ENCODE peak calls at places on chromosome 6, in five cellular contexts. N is upper lobe of right lung, R is fibroblast of mammary gland, A is endodermal cell, J is neural progenitor cell. S is an unnamed sample.

GRCh38 chr6:90086517-90086916 is 192.2 kb downstream of the GJA10 start:
- DNase-seq in N (no peak), R (peak), A (peak), J (no peak), S (no peak)

GRCh38 chr6:111809264-111809663 is 64.0 kb downstream of the FYN start:
- DNase-seq in N (no peak), R (peak), A (no peak), J (no peak), S (no peak)

GRCh38 chr6:3294921-3295871 is 36.4 kb downstream of the PSMG4 start:
- DNase-seq in N (peak), R (no peak), A (peak), J (peak), S (no peak)

GRCh38 chr6:141359953-141360352 is 772.8 kb upstream of the GJE1 start:
- DNase-seq in N (no peak), R (peak), A (no peak), J (peak), S (peak)

GRCh38 chr6:68740828-68741500 is 105.9 kb downstream of the ADGRB3 start:
- DNase-seq in N (no peak), R (no peak), A (no peak), J (no peak), S (no peak)

GRCh38 chr6:40983752-40984151 is 55.3 kb downstream of the UNC5CL start:
- DNase-seq in N (no peak), R (no peak), A (no peak), J (no peak), S (no peak)

GRCh38 chr6:137767931-137768690 is 98.9 kb upstream of the TNFAIP3 start:
- DNase-seq in N (no peak), R (peak), A (no peak), J (no peak), S (peak)

GRCh38 chr6:84065718-84066290 is 32.2 kb downstream of the MRAP2 start:
- DNase-seq in N (no peak), R (peak), A (no peak), J (no peak), S (peak)

GRCh38 chr6:168304752-168305015 is 14.9 kb downstream of the DACT2 start:
- DNase-seq in N (no peak), R (no peak), A (no peak), J (no peak), S (no peak)

GRCh38 chr6:135192256-135193174 is 11.4 kb downstream of the MYB start:
- DNase-seq in N (no peak), R (no peak), A (no peak), J (no peak), S (no peak)

GRCh38 chr6:4518506-4518905 is 257.7 kb upstream of the CDYL start:
- DNase-seq in N (no peak), R (peak), A (no peak), J (no peak), S (peak)

GRCh38 chr6:106496791-106497190 is 132.5 kb downstream of the RTN4IP1 start:
- DNase-seq in N (peak), R (no peak), A (no peak), J (no peak), S (no peak)

GRCh38 chr6:163923658-163924411 is 509.3 kb downstream of the QKI start:
- DNase-seq in N (no peak), R (no peak), A (no peak), J (no peak), S (no peak)

GRCh38 chr6:169224185-169224695 is 29.4 kb downstream of the THBS2 start:
- DNase-seq in N (no peak), R (peak), A (no peak), J (no peak), S (peak)

GRCh38 chr6:4305056-4305455 is 169.7 kb upstream of the ECI2 start:
- DNase-seq in N (no peak), R (no peak), A (no peak), J (no peak), S (no peak)

GRCh38 chr6:4008324-4009047 is 70.5 kb downstream of the FAM217A start:
- DNase-seq in N (no peak), R (peak), A (no peak), J (no peak), S (peak)

GRCh38 chr6:47701374-47701773 is 3.0 kb downstream of the ADGRF4 start:
- DNase-seq in N (no peak), R (no peak), A (no peak), J (no peak), S (no peak)

GRCh38 chr6:9140181-9140580 is 704.8 kb upstream of the SLC35B3 start:
- DNase-seq in N (peak), R (no peak), A (no peak), J (no peak), S (no peak)

GRCh38 chr6:95095855-95096254 is 481.5 kb upstream of the MANEA start:
- DNase-seq in N (no peak), R (no peak), A (no peak), J (no peak), S (no peak)

GRCh38 chr6:95091823-95092436 is 485.4 kb upstream of the MANEA start:
- DNase-seq in N (no peak), R (peak), A (no peak), J (peak), S (peak)

GRCh38 chr6:95094751-95095150 is 482.6 kb upstream of the MANEA start:
- DNase-seq in N (no peak), R (peak), A (no peak), J (no peak), S (peak)

GRCh38 chr6:95093154-95093553 is 484.2 kb upstream of the MANEA start:
- DNase-seq in N (no peak), R (no peak), A (no peak), J (no peak), S (no peak)

DNA sequence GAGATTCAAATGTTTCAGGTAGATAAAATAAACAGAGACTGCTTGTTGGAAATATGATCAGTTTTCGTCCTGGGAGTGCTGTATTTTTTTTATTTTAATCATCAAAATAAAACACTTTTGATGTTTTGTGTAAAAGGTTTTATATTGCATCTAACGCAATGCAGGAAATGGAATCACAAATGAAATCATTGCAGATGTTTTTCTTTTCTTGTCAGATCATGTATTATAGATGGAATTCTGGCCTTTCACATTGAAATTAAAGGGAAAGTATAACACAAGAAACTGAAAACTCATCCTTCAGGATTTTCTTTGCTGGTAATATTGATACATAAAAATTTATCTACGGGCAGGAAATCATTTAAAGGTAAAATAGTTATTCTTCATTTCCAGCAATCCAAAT is 482.1 kb upstream of the MANEA start:
- DNase-seq in N (no peak), R (no peak), A (no peak), J (no peak), S (no peak)
- H3K4me3 ChIP-seq in N (no peak), R (no peak), A (no peak), J (no peak), S (no peak)

GRCh38 chr6:34047913-34048867 is 97.7 kb downstream of the GRM4 start:
- DNase-seq in N (no peak), R (no peak), A (peak), J (no peak), S (no peak)

GRCh38 chr6:34046617-34047016 is 99.3 kb downstream of the GRM4 start:
- DNase-seq in N (no peak), R (no peak), A (no peak), J (no peak), S (no peak)

GRCh38 chr6:34043371-34043770 is 102.5 kb downstream of the GRM4 start:
- DNase-seq in N (no peak), R (no peak), A (no peak), J (no peak), S (no peak)

GRCh38 chr6:34044945-34045595 is 100.8 kb downstream of the GRM4 start:
- DNase-seq in N (no peak), R (no peak), A (peak), J (no peak), S (no peak)

GRCh38 chr6:34045698-34046097 is 100.2 kb downstream of the GRM4 start:
- DNase-seq in N (no peak), R (no peak), A (no peak), J (no peak), S (no peak)
- TF ChIP-seq CTCF in N (no peak), R (no peak), A (no peak), J (no peak), S (no peak)

GRCh38 chr6:35774116-35774794 is 2.1 kb upstream of the CLPSL2 start:
- DNase-seq in N (no peak), R (no peak), A (no peak), J (no peak), S (no peak)
- H3K4me3 ChIP-seq in N (no peak), R (no peak), A (no peak), J (no peak), S (no peak)

GRCh38 chr6:56891754-56892153 is 63.2 kb upstream of the BEND6 start:
- DNase-seq in N (no peak), R (peak), A (peak), J (peak), S (no peak)
- TF ChIP-seq CTCF in N (no peak), R (peak), A (peak), J (peak), S (no peak)

S was measured in brain microvascular endothelial cell.